ENCODE peak calls at places on chromosome 3, in eight cellular contexts. One of them, this sample, is unnamed.

GRCh38 chr3:177521305-177521704 is 324.0 kb upstream of the TBL1XR1 start:
- DNase-seq in SK-N-SH: no peak
- DNase-seq in brain microvascular endothelial cell: no peak
- DNase-seq in AG04449: no peak
- DNase-seq in mesothelial cell of epicardium: peak
- DNase-seq in colonic mucosa: peak
- DNase-seq in progenitor cell of endocrine pancreas: peak
- DNase-seq in nephron progenitor cell: no peak
- DNase-seq in this sample: no peak

GRCh38 chr3:184031187-184031792 is at the start of gene HTR3D:
- DNase-seq in SK-N-SH: no peak
- DNase-seq in brain microvascular endothelial cell: no peak
- DNase-seq in AG04449: no peak
- DNase-seq in mesothelial cell of epicardium: no peak
- DNase-seq in colonic mucosa: no peak
- DNase-seq in progenitor cell of endocrine pancreas: no peak
- DNase-seq in nephron progenitor cell: no peak
- DNase-seq in this sample: no peak

GRCh38 chr3:133958071-133958806 is 62.6 kb upstream of the RAB6B start:
- DNase-seq in SK-N-SH: no peak
- DNase-seq in brain microvascular endothelial cell: no peak
- DNase-seq in AG04449: no peak
- DNase-seq in mesothelial cell of epicardium: no peak
- DNase-seq in colonic mucosa: no peak
- DNase-seq in progenitor cell of endocrine pancreas: no peak
- DNase-seq in nephron progenitor cell: no peak
- DNase-seq in this sample: no peak

GRCh38 chr3:16072420-16073110 is 101.9 kb upstream of the GALNT15 start:
- DNase-seq in SK-N-SH: no peak
- DNase-seq in brain microvascular endothelial cell: no peak
- DNase-seq in AG04449: no peak
- DNase-seq in mesothelial cell of epicardium: no peak
- DNase-seq in colonic mucosa: no peak
- DNase-seq in progenitor cell of endocrine pancreas: no peak
- DNase-seq in nephron progenitor cell: no peak
- DNase-seq in this sample: no peak

GRCh38 chr3:106773795-106774194 is 603.4 kb upstream of the CCDC54 start:
- DNase-seq in SK-N-SH: no peak
- DNase-seq in brain microvascular endothelial cell: no peak
- DNase-seq in AG04449: no peak
- DNase-seq in mesothelial cell of epicardium: no peak
- DNase-seq in colonic mucosa: no peak
- DNase-seq in progenitor cell of endocrine pancreas: no peak
- DNase-seq in nephron progenitor cell: no peak
- DNase-seq in this sample: no peak

GRCh38 chr3:123951522-123952447 is 9.2 kb downstream of the CCDC14 start:
- DNase-seq in SK-N-SH: no peak
- DNase-seq in brain microvascular endothelial cell: no peak
- DNase-seq in AG04449: no peak
- DNase-seq in mesothelial cell of epicardium: no peak
- DNase-seq in colonic mucosa: no peak
- DNase-seq in progenitor cell of endocrine pancreas: no peak
- DNase-seq in nephron progenitor cell: no peak
- DNase-seq in this sample: no peak

GRCh38 chr3:137764001-137764433 is at the start of gene SOX14:
- DNase-seq in SK-N-SH: peak
- DNase-seq in brain microvascular endothelial cell: no peak
- DNase-seq in AG04449: no peak
- DNase-seq in mesothelial cell of epicardium: peak
- DNase-seq in colonic mucosa: peak
- DNase-seq in progenitor cell of endocrine pancreas: no peak
- DNase-seq in nephron progenitor cell: peak
- DNase-seq in this sample: no peak

GRCh38 chr3:179819379-179819778 is 166.5 kb downstream of the USP13 start:
- DNase-seq in SK-N-SH: no peak
- DNase-seq in brain microvascular endothelial cell: no peak
- DNase-seq in AG04449: no peak
- DNase-seq in mesothelial cell of epicardium: no peak
- DNase-seq in colonic mucosa: no peak
- DNase-seq in progenitor cell of endocrine pancreas: no peak
- DNase-seq in nephron progenitor cell: no peak
- DNase-seq in this sample: no peak

GRCh38 chr3:53846134-53846850 is at the start of the genes CHDH and IL17RB:
- DNase-seq in SK-N-SH: peak
- DNase-seq in brain microvascular endothelial cell: no peak
- DNase-seq in AG04449: no peak
- DNase-seq in mesothelial cell of epicardium: peak
- DNase-seq in colonic mucosa: peak
- DNase-seq in progenitor cell of endocrine pancreas: peak
- DNase-seq in nephron progenitor cell: peak
- DNase-seq in this sample: peak

GRCh38 chr3:126208182-126208581 is 27.8 kb upstream of the ALDH1L1 start:
- DNase-seq in SK-N-SH: no peak
- DNase-seq in brain microvascular endothelial cell: peak
- DNase-seq in AG04449: no peak
- DNase-seq in mesothelial cell of epicardium: no peak
- DNase-seq in colonic mucosa: no peak
- DNase-seq in progenitor cell of endocrine pancreas: no peak
- DNase-seq in nephron progenitor cell: no peak
- DNase-seq in this sample: no peak

GRCh38 chr3:124266517-124266916 is 274.6 kb upstream of the ROPN1 start:
- DNase-seq in SK-N-SH: peak
- DNase-seq in brain microvascular endothelial cell: no peak
- DNase-seq in AG04449: no peak
- DNase-seq in mesothelial cell of epicardium: no peak
- DNase-seq in colonic mucosa: no peak
- DNase-seq in progenitor cell of endocrine pancreas: no peak
- DNase-seq in nephron progenitor cell: no peak
- DNase-seq in this sample: peak

GRCh38 chr3:63960048-63960711 is 48.0 kb upstream of the SCAANT1 start:
- DNase-seq in SK-N-SH: no peak
- DNase-seq in brain microvascular endothelial cell: peak
- DNase-seq in AG04449: no peak
- DNase-seq in mesothelial cell of epicardium: no peak
- DNase-seq in colonic mucosa: peak
- DNase-seq in progenitor cell of endocrine pancreas: no peak
- DNase-seq in nephron progenitor cell: no peak
- DNase-seq in this sample: no peak

GRCh38 chr3:187679638-187680396 is 9.6 kb upstream of the SST start:
- DNase-seq in SK-N-SH: peak
- DNase-seq in brain microvascular endothelial cell: peak
- DNase-seq in AG04449: no peak
- DNase-seq in mesothelial cell of epicardium: peak
- DNase-seq in colonic mucosa: peak
- DNase-seq in progenitor cell of endocrine pancreas: peak
- DNase-seq in nephron progenitor cell: peak
- DNase-seq in this sample: peak

GRCh38 chr3:134877788-134878187 is 82.7 kb downstream of the EPHB1 start:
- DNase-seq in SK-N-SH: no peak
- DNase-seq in brain microvascular endothelial cell: no peak
- DNase-seq in AG04449: no peak
- DNase-seq in mesothelial cell of epicardium: no peak
- DNase-seq in colonic mucosa: no peak
- DNase-seq in progenitor cell of endocrine pancreas: no peak
- DNase-seq in nephron progenitor cell: no peak
- DNase-seq in this sample: no peak

GRCh38 chr3:45113625-45114050 is 32.5 kb downstream of the CDCP1 start:
- DNase-seq in SK-N-SH: no peak
- DNase-seq in brain microvascular endothelial cell: no peak
- DNase-seq in AG04449: no peak
- DNase-seq in mesothelial cell of epicardium: no peak
- DNase-seq in colonic mucosa: no peak
- DNase-seq in progenitor cell of endocrine pancreas: no peak
- DNase-seq in nephron progenitor cell: no peak
- DNase-seq in this sample: no peak

GRCh38 chr3:42649783-42650182 is 3.7 kb upstream of the ZBTB47 start:
- DNase-seq in SK-N-SH: no peak
- DNase-seq in brain microvascular endothelial cell: no peak
- DNase-seq in AG04449: no peak
- DNase-seq in mesothelial cell of epicardium: no peak
- DNase-seq in colonic mucosa: no peak
- DNase-seq in progenitor cell of endocrine pancreas: no peak
- DNase-seq in nephron progenitor cell: no peak
- DNase-seq in this sample: no peak

GRCh38 chr3:42652611-42653302 is 740 bp upstream of the ZBTB47 start:
- DNase-seq in SK-N-SH: peak
- DNase-seq in brain microvascular endothelial cell: peak
- DNase-seq in AG04449: peak
- DNase-seq in mesothelial cell of epicardium: no peak
- DNase-seq in colonic mucosa: peak
- DNase-seq in progenitor cell of endocrine pancreas: no peak
- DNase-seq in nephron progenitor cell: no peak
- DNase-seq in this sample: no peak

GRCh38 chr3:42653303-42653559 is 266 bp upstream of the ZBTB47 start:
- DNase-seq in SK-N-SH: no peak
- DNase-seq in brain microvascular endothelial cell: no peak
- DNase-seq in AG04449: no peak
- DNase-seq in mesothelial cell of epicardium: peak
- DNase-seq in colonic mucosa: no peak
- DNase-seq in progenitor cell of endocrine pancreas: no peak
- DNase-seq in nephron progenitor cell: no peak
- DNase-seq in this sample: no peak

GRCh38 chr3:42652251-42652610 is 1.3 kb upstream of the ZBTB47 start:
- DNase-seq in SK-N-SH: no peak
- DNase-seq in brain microvascular endothelial cell: no peak
- DNase-seq in AG04449: no peak
- DNase-seq in mesothelial cell of epicardium: peak
- DNase-seq in colonic mucosa: no peak
- DNase-seq in progenitor cell of endocrine pancreas: no peak
- DNase-seq in nephron progenitor cell: no peak
- DNase-seq in this sample: no peak

GRCh38 chr3:42651248-42652091 is 2.0 kb upstream of the ZBTB47 start:
- DNase-seq in SK-N-SH: no peak
- DNase-seq in brain microvascular endothelial cell: peak
- DNase-seq in AG04449: peak
- DNase-seq in mesothelial cell of epicardium: no peak
- DNase-seq in colonic mucosa: no peak
- DNase-seq in progenitor cell of endocrine pancreas: no peak
- DNase-seq in nephron progenitor cell: no peak
- DNase-seq in this sample: no peak
- TF ChIP-seq CTCF in SK-N-SH: no peak
- TF ChIP-seq CTCF in brain microvascular endothelial cell: no peak
- TF ChIP-seq CTCF in AG04449: no peak
- TF ChIP-seq CTCF in mesothelial cell of epicardium: no peak
- TF ChIP-seq CTCF in colonic mucosa: no peak
- TF ChIP-seq CTCF in progenitor cell of endocrine pancreas: no peak
- TF ChIP-seq CTCF in nephron progenitor cell: no peak
- TF ChIP-seq CTCF in this sample: no peak

DNA sequence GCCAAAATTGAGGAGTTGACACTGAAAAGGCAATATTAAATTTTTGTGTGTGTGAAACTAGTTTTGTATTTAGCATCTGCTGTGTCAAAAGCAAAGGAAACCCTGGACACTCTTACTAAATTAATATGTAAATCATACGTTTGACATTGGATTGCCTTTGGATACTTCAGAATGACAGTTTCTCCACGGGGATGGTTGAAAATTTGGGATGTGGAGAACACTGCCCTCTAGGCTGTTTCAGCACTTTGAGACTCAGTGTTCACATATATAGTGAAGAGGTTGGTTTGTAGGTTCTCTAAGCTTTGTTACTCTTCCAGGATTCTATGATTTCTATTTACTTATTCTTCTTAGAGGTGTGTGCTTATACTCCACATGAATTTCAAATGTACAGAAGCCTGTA is 3.0 kb downstream of the ROBO2 start:
- DNase-seq in SK-N-SH: peak
- DNase-seq in brain microvascular endothelial cell: no peak
- DNase-seq in AG04449: no peak
- DNase-seq in mesothelial cell of epicardium: no peak
- DNase-seq in colonic mucosa: no peak
- DNase-seq in progenitor cell of endocrine pancreas: no peak
- DNase-seq in nephron progenitor cell: no peak
- DNase-seq in this sample: no peak
- TF ChIP-seq CTCF in SK-N-SH: peak
- TF ChIP-seq CTCF in brain microvascular endothelial cell: peak
- TF ChIP-seq CTCF in AG04449: no peak
- TF ChIP-seq CTCF in mesothelial cell of epicardium: no peak
- TF ChIP-seq CTCF in colonic mucosa: no peak
- TF ChIP-seq CTCF in progenitor cell of endocrine pancreas: peak
- TF ChIP-seq CTCF in nephron progenitor cell: peak
- TF ChIP-seq CTCF in this sample: peak

GRCh38 chr3:157088133-157088488 is 71.8 kb downstream of the CCNL1 start:
- DNase-seq in SK-N-SH: no peak
- DNase-seq in brain microvascular endothelial cell: no peak
- DNase-seq in AG04449: no peak
- DNase-seq in mesothelial cell of epicardium: no peak
- DNase-seq in colonic mucosa: no peak
- DNase-seq in progenitor cell of endocrine pancreas: no peak
- DNase-seq in nephron progenitor cell: no peak
- DNase-seq in this sample: no peak
- TF ChIP-seq CTCF in SK-N-SH: no peak
- TF ChIP-seq CTCF in brain microvascular endothelial cell: no peak
- TF ChIP-seq CTCF in AG04449: no peak
- TF ChIP-seq CTCF in mesothelial cell of epicardium: no peak
- TF ChIP-seq CTCF in colonic mucosa: no peak
- TF ChIP-seq CTCF in progenitor cell of endocrine pancreas: no peak
- TF ChIP-seq CTCF in nephron progenitor cell: no peak
- TF ChIP-seq CTCF in this sample: no peak

GRCh38 chr3:144444061-144444460 is 472.4 kb downstream of the DIPK2A start:
- DNase-seq in SK-N-SH: no peak
- DNase-seq in brain microvascular endothelial cell: no peak
- DNase-seq in AG04449: no peak
- DNase-seq in mesothelial cell of epicardium: no peak
- DNase-seq in colonic mucosa: no peak
- DNase-seq in progenitor cell of endocrine pancreas: no peak
- DNase-seq in nephron progenitor cell: no peak
- DNase-seq in this sample: no peak

GRCh38 chr3:144444546-144444945 is 472.9 kb downstream of the DIPK2A start:
- DNase-seq in SK-N-SH: no peak
- DNase-seq in brain microvascular endothelial cell: no peak
- DNase-seq in AG04449: no peak
- DNase-seq in mesothelial cell of epicardium: no peak
- DNase-seq in colonic mucosa: no peak
- DNase-seq in progenitor cell of endocrine pancreas: no peak
- DNase-seq in nephron progenitor cell: no peak
- DNase-seq in this sample: no peak
- TF ChIP-seq CTCF in SK-N-SH: no peak
- TF ChIP-seq CTCF in brain microvascular endothelial cell: no peak
- TF ChIP-seq CTCF in AG04449: no peak
- TF ChIP-seq CTCF in mesothelial cell of epicardium: no peak
- TF ChIP-seq CTCF in colonic mucosa: no peak
- TF ChIP-seq CTCF in progenitor cell of endocrine pancreas: no peak
- TF ChIP-seq CTCF in nephron progenitor cell: no peak
- TF ChIP-seq CTCF in this sample: no peak

This sample was measured in neural crest cell.